ENCODE peak calls at places on chromosomes 1 and 21, in ten cellular contexts. L is upper lobe of left lung, V is ovary, A is neuronal stem cell, W is PC-3, M is mesendoderm, K is left ventricle myocardium inferior, R is OCI-LY7, N is K562, F is H1. C is an unnamed sample.

GRCh38 chr1:76103034-76103433 is 28.5 kb downstream of the ST6GALNAC3 start:
- DNase-seq in L (no peak), V (no peak), A (no peak), W (no peak), M (no peak), K (no peak), R (no peak), N (no peak), F (no peak), C (no peak)

GRCh38 chr21:34019402-34019801 is 54.0 kb upstream of the MRPS6 start:
- DNase-seq in L (no peak), V (no peak), A (no peak), W (no peak), M (no peak), K (no peak), R (peak; percentile 37), N (no peak), F (no peak), C (no peak)

GRCh38 chr1:115158181-115158580 is 68.9 kb upstream of the TSPAN2 start:
- DNase-seq in L (no peak), V (peak; percentile 62), A (no peak), W (peak; percentile 39), M (no peak), K (peak; percentile 33), R (no peak), N (no peak), F (no peak), C (no peak)

GRCh38 chr1:153628638-153629342 is 556 bp downstream of the S100A1 start:
- DNase-seq in L (no peak), V (no peak), A (no peak), W (no peak), M (no peak), K (no peak), R (no peak), N (no peak), F (no peak), C (no peak)

GRCh38 chr1:221708076-221708571 is 33.8 kb downstream of the DUSP10 start:
- DNase-seq in L (no peak), V (no peak), A (no peak), W (no peak), M (no peak), K (no peak), R (no peak), N (peak; percentile 61), F (no peak), C (no peak)

GRCh38 chr1:244583358-244583757 is 69.6 kb upstream of the DESI2 start:
- DNase-seq in L (no peak), V (no peak), A (no peak), W (no peak), M (peak; percentile 14), K (no peak), R (no peak), N (no peak), F (no peak), C (no peak)

GRCh38 chr21:32198369-32198768 is 80.5 kb downstream of the MIS18A start:
- DNase-seq in L (peak; percentile 56), V (no peak), A (no peak), W (no peak), M (no peak), K (no peak), R (no peak), N (no peak), F (no peak), C (no peak)

GRCh38 chr1:109198043-109198695 is 15.5 kb upstream of the SARS1 start:
- DNase-seq in L (no peak), V (no peak), A (no peak), W (peak; percentile 76), M (no peak), K (no peak), R (no peak), N (peak; percentile 93), F (no peak), C (no peak)

GRCh38 chr1:55868026-55868425 is 652.9 kb upstream of the USP24 start:
- DNase-seq in L (no peak), V (no peak), A (no peak), W (peak; percentile 48), M (no peak), K (no peak), R (no peak), N (no peak), F (no peak), C (no peak)

GRCh38 chr21:42818328-42818749 is 61.0 kb downstream of the WDR4 start:
- DNase-seq in L (peak; percentile 78), V (peak; percentile 70), A (no peak), W (peak; percentile 69), M (peak; percentile 56), K (peak; percentile 63), R (peak; percentile 41), N (peak; percentile 69), F (no peak), C (no peak)

GRCh38 chr1:24108334-24109165 is 3.4 kb downstream of the MYOM3 start:
- DNase-seq in L (no peak), V (no peak), A (no peak), W (peak; percentile 68), M (no peak), K (no peak), R (no peak), N (peak; percentile 34), F (no peak), C (no peak)

GRCh38 chr21:14916676-14917141 is 148.1 kb downstream of the NRIP1 start:
- DNase-seq in L (no peak), V (no peak), A (no peak), W (peak; percentile 91), M (peak; percentile 54), K (no peak), R (no peak), N (no peak), F (no peak), C (no peak)

GRCh38 chr1:182575540-182576149 is 13.4 kb downstream of the RNASEL start:
- DNase-seq in L (no peak), V (no peak), A (no peak), W (peak; percentile 75), M (no peak), K (no peak), R (no peak), N (no peak), F (no peak), C (no peak)

DNA sequence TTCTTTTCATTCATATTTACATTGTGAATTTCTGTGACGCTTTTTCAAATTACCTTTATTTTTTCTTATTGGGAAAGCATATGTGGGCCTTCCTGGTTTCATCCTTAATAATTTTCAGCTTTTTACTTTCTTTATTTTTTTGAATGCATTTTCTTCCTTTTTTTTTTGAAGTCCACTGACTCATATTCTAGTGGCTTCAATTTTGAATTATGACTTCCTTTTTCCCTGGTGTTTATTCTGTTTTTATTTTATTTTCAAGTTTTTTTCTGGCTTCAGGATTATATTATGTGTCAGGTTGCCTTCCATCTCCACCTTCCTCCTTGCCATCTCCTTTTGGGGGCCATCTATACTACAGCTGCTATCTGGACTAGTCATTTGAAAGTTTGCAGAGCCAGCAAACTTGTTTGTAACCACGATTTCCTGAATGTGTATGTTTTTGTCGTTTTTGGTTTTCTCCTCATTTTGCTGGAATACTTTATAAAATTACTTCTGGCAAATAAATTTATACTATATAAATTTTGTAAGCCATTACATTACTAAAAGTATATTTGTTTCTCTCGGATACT is 117.6 kb downstream of the LEPR start:
- DNase-seq in L (no peak), V (no peak), A (no peak), W (no peak), M (no peak), K (no peak), R (no peak), N (no peak), F (no peak), C (no peak)
- H3K4me3 ChIP-seq in L (no peak overlapping the region), V (no peak overlapping the region), A (no peak overlapping the region), W (no peak overlapping the region), M (no peak overlapping the region), K (no peak overlapping the region), R (no peak overlapping the region), N (no peak overlapping the region), F (no peak overlapping the region), C (no peak overlapping the region)

GRCh38 chr1:202591523-202591922 is 118.7 kb downstream of the SYT2 start:
- DNase-seq in L (peak; percentile 27), V (no peak), A (no peak), W (no peak), M (no peak), K (no peak), R (no peak), N (no peak), F (no peak), C (no peak)
- H3K4me1 ChIP-seq in L (peaks cover 19% of the 10 kb centered on the region), V (peaks cover 10% of the 10 kb centered on the region), A (peaks cover 10% of the 10 kb centered on the region), W (peaks cover 41% of the 10 kb centered on the region), M (peaks cover 5% of the 10 kb centered on the region), K (peaks cover 80% of the 10 kb centered on the region), R (peaks cover 10% of the 10 kb centered on the region), N (peaks cover 1% of the 10 kb centered on the region), F (no peaks in the 10 kb centered on the region), C (peaks cover 2% of the 10 kb centered on the region)

GRCh38 chr1:204075116-204075636 is 2.3 kb downstream of the SOX13 start:
- DNase-seq in L (peak; percentile 87), V (peak; percentile 74), A (no peak), W (peak; percentile 26), M (peak; percentile 56), K (no peak), R (no peak), N (no peak), F (no peak), C (no peak)

GRCh38 chr1:204075890-204076837 is 3.2 kb downstream of the SOX13 start:
- DNase-seq in L (no peak), V (no peak), A (no peak), W (no peak), M (no peak), K (no peak), R (no peak), N (no peak), F (no peak), C (no peak)

GRCh38 chr1:204074274-204075115 is 1.6 kb downstream of the SOX13 start:
- DNase-seq in L (peak; percentile 93), V (peak; percentile 92), A (peak; percentile 54), W (peak; percentile 51), M (peak; percentile 78), K (peak; percentile 81), R (no peak), N (no peak), F (no peak), C (no peak)

GRCh38 chr1:204072951-204073836 is at the start of gene SOX13:
- DNase-seq in L (peak; percentile 93), V (peak; percentile 88), A (peak; percentile 80), W (peak; percentile 89), M (peak; percentile 96), K (peak; percentile 86), R (no peak), N (peak; percentile 74), F (peak; percentile 80), C (no peak)

GRCh38 chr1:204073837-204074273 is 940 bp downstream of the SOX13 start:
- DNase-seq in L (peak; percentile 86), V (peak; percentile 66), A (no peak), W (peak; percentile 27), M (no peak), K (no peak), R (no peak), N (no peak), F (no peak), C (no peak)
- H3K4me3 ChIP-seq in L (peak overlapping the region; percentile 71), V (peak overlapping the region; percentile 70), A (peak overlapping the region; percentile 99), W (peak overlapping the region; percentile 88), M (peak overlapping the region; percentile 66), K (peak overlapping the region; percentile 85), R (no peak overlapping the region), N (no peak overlapping the region), F (peak overlapping the region; percentile 98), C (peak overlapping the region; percentile 90)

DNA sequence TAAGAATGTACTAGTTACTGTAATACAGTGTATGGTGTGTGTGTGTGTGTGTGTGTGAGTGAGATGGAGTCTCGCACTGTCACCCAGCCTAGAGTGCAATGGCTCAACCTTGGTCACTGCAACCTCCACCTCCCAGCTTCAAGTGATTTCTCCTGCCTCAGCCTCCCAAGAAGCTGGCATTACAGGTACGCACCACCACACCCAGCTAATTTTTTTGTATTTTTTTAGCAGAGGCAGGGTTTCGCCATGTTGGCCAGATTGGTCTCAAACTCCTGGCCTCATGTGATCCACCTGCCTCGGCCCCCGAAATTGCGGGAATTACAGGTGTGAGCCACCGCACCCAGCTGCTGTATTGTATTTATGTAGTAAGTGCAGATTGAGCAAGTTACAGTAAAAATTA is 2.9 kb upstream of the LRRC40 start:
- DNase-seq in L (no peak), V (no peak), A (no peak), W (no peak), M (no peak), K (no peak), R (no peak), N (no peak), F (no peak), C (no peak)
- H3K4me1 ChIP-seq in L (peaks cover 45% of the 10 kb centered on the region), V (peaks cover 10% of the 10 kb centered on the region), A (peaks cover 2% of the 10 kb centered on the region), W (peaks cover 12% of the 10 kb centered on the region), M (peaks cover 2% of the 10 kb centered on the region), K (peaks cover 87% of the 10 kb centered on the region), R (peaks cover 42% of the 10 kb centered on the region), N (no peaks in the 10 kb centered on the region), F (no peaks in the 10 kb centered on the region), C (peaks cover 16% of the 10 kb centered on the region)